ENCODE peak calls at places on chromosomes 12 and 14, in five cellular contexts. X is mesendoderm, T is endothelial cell of umbilical vein, H is GM23248, D is HCT116. O is an unnamed sample. For H3K36me3 and H3K4me1, the result is how much of the 10 kb centered on the place peaks cover.

GRCh38 chr12:16238661-16239060 is 38.8 kb downstream of the SLC15A5 start:
- DNase-seq in X (no peak), T (no peak), H (peak), D (no peak), O (no peak)

GRCh38 chr12:15550778-15551177 is 228.5 kb downstream of the PTPRO start:
- DNase-seq in D (no peak), H (no peak), X (no peak), T (no peak), O (no peak)

GRCh38 chr14:91063119-91063518 is 2.7 kb upstream of the RPS6KA5 start:
- DNase-seq in H (peak), D (no peak), T (no peak), X (no peak), O (peak)

GRCh38 chr14:48874701-48875100 is 711.5 kb downstream of the RPS29 start:
- DNase-seq in T (no peak), X (no peak), H (no peak), D (no peak), O (no peak)

GRCh38 chr14:63178912-63179311 is 25.3 kb upstream of the RHOJ start:
- DNase-seq in X (no peak), H (peak), T (peak), D (no peak), O (no peak)

GRCh38 chr12:61713121-61713520 is 547.1 kb upstream of the USP15 start:
- DNase-seq in T (no peak), X (no peak), D (no peak), H (peak), O (no peak)

GRCh38 chr12:116571089-116571488 is 11.9 kb downstream of the MAP1LC3B2 start:
- DNase-seq in T (no peak), X (no peak), H (no peak), D (no peak), O (no peak)

GRCh38 chr14:81245771-81246170 is 25.0 kb upstream of the GTF2A1 start:
- DNase-seq in D (no peak), X (no peak), H (peak), T (no peak), O (no peak)

GRCh38 chr14:58572092-58572853 is 65.5 kb upstream of the DACT1 start:
- DNase-seq in H (peak), D (no peak), T (no peak), X (peak), O (no peak)

GRCh38 chr12:6965026-6965661 is 5.3 kb downstream of the PHB2 start:
- DNase-seq in X (peak), D (peak), H (peak), T (peak), O (peak)

GRCh38 chr14:68628605-68629310 is 164.1 kb downstream of the ZFP36L1 start:
- DNase-seq in D (no peak), T (no peak), H (no peak), X (peak), O (peak)

GRCh38 chr12:47988073-47989022 is 15.9 kb downstream of the COL2A1 start:
- DNase-seq in D (no peak), X (peak), T (no peak), H (peak), O (no peak)

GRCh38 chr12:101939856-101940265 is 62.5 kb downstream of the DRAM1 start:
- DNase-seq in H (peak), X (peak), T (peak), D (peak), O (peak)

GRCh38 chr12:79378496-79378895 is 312.3 kb downstream of the PAWR start:
- DNase-seq in X (no peak), D (no peak), H (peak), T (no peak), O (no peak)

GRCh38 chr12:68839183-68840147 is 31.5 kb downstream of the MDM2 start:
- DNase-seq in T (no peak), H (no peak), D (no peak), X (no peak), O (no peak)

GRCh38 chr12:53981652-53982565 is 3.0 kb upstream of the HOXC10 start:
- DNase-seq in T (no peak), H (no peak), X (no peak), D (no peak), O (no peak)

GRCh38 chr12:104212516-104212915 is 3.1 kb upstream of the TXNRD1 start:
- DNase-seq in X (no peak), D (no peak), T (no peak), H (no peak), O (no peak)

GRCh38 chr14:100750762-100751699 is 24.3 kb downstream of the DLK1 start:
- DNase-seq in H (no peak), T (no peak), X (no peak), D (no peak), O (no peak)

GRCh38 chr12:49094104-49094948 is at the start of gene DHH:
- DNase-seq in T (peak), H (peak), D (no peak), X (no peak), O (no peak)

GRCh38 chr14:54529811-54530210 is 20.1 kb downstream of the CGRRF1 start:
- DNase-seq in D (no peak), T (peak), X (no peak), H (peak), O (peak)

GRCh38 chr12:109131522-109132050 is 15.2 kb downstream of the ACACB start:
- DNase-seq in X (no peak), T (no peak), D (no peak), H (peak), O (no peak)

GRCh38 chr12:96364092-96364700 is 36.0 kb downstream of the CDK17 start:
- DNase-seq in X (no peak), T (no peak), H (no peak), D (no peak), O (no peak)

GRCh38 chr14:91149462-91149861 is 35.6 kb downstream of the DGLUCY start:
- DNase-seq in T (peak), H (peak), X (no peak), D (no peak), O (peak)

GRCh38 chr14:100536141-100536540 is 51.1 kb downstream of the BEGAIN start:
- DNase-seq in H (no peak), D (no peak), X (no peak), T (no peak), O (no peak)

GRCh38 chr12:55997535-55997859 is 421 bp downstream of the SUOX start:
- DNase-seq in X (no peak), D (no peak), H (no peak), T (no peak), O (peak)

GRCh38 chr12:105676694-105677093 is 346.2 kb downstream of the C12orf75 start:
- DNase-seq in D (no peak), T (peak), H (no peak), X (no peak), O (peak)

DNA sequence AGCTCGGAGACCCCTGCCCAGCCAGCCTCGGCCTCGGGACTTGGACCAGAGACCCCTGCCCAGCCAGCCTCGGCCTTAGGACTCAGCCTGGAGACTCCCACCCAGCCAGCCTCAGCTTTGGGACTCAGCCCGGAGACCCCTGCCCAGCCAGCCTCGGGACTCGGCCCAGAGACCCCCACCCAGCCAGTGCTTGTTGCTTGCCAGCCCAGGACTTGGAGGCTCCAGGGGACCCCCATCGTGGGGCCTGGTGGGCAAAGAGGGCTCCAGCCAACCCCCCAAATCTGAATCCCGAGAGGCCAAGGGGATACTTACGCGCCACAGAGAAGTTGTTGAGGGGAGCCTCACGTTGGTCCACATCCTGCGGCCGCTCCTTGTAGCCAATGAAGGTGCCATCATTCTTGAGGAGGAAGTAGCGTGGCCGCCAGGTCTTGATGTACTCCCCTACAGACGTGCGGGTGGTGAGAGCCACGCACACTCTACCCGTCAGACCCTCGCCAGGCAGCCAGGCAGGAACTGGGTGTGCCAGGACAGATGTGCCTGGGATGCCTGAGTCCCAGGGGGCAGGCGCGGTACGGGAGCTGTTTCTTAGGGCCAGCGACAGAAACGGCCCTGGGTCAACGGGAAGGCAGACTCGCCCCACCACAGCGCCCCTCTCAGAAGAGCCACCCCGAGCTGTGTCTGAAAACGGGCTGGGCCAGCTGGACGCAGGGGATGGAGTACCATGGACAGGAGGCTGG is 15.6 kb downstream of the AKT1 start:
- DNase-seq in D (no peak), H (no peak), X (no peak), T (no peak), O (no peak)
- H3K36me3 ChIP-seq in D (under half), H (under half), X (under half), T (under half), O (under half)

GRCh38 chr14:74954947-74955228 is 509 bp downstream of the PGF start:
- DNase-seq in X (no peak), D (no peak), H (no peak), T (peak), O (no peak)
- H3K4me3 ChIP-seq in X (peak), D (peak), H (peak), T (peak), O (peak)

GRCh38 chr14:33932526-33933292 is 18.2 kb downstream of the EGLN3 start:
- DNase-seq in T (no peak), D (no peak), H (no peak), X (no peak), O (no peak)

GRCh38 chr14:33936391-33936790 is 14.5 kb downstream of the EGLN3 start:
- DNase-seq in T (no peak), H (no peak), D (no peak), X (no peak), O (no peak)

GRCh38 chr14:33933386-33933934 is 17.4 kb downstream of the EGLN3 start:
- DNase-seq in D (no peak), X (no peak), T (peak), H (no peak), O (no peak)

GRCh38 chr14:33934043-33934750 is 16.7 kb downstream of the EGLN3 start:
- DNase-seq in D (no peak), T (peak), H (no peak), X (no peak), O (no peak)

GRCh38 chr14:33934938-33935337 is 15.9 kb downstream of the EGLN3 start:
- DNase-seq in H (no peak), D (no peak), T (no peak), X (no peak), O (no peak)
- H3K4me1 ChIP-seq in H (under half), D (under half), T (under half), X (under half), O (under half)

DNA sequence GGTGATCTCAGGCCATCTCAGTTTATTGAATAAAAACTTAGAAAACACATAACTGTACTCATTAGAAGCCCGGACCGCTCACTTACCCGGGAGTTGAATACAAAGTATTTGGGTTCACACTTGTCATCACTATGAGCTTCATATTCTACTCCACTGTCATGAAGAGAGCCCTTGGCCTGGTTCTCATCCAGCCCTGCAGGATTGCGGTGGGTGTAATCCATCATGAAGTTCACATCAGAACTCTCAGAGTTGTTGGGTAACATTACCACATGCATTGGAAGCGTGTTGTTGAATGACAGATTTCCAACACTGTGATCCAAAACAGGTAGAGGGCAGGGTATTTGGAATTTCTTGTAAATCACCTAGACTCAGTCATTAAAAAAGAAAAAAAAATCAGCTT is 47.4 kb downstream of the SLC38A4 start:
- DNase-seq in T (no peak), H (no peak), D (no peak), X (no peak), O (no peak)
- H3K36me3 ChIP-seq in T (under half), H (under half), D (under half), X (under half), O (under half)